ENCODE peak calls at places on chromosome 19, in four cellular contexts. O is stimulated activated CD4-positive, alpha-beta T cell treated with anti-CD3 and anti-CD28 coated beads, Interleukin-12 subunit alpha, Interleukin-12 subunit beta, amount 100 ng/mL, for 48 hours; Z is left cardiac atrium; C is tibial nerve. F is an unnamed sample.
A peak's percentile ranks its signal among the peaks of the same experiment; 100 is the strongest.

GRCh38 chr19:47701717-47702552 is 11.3 kb upstream of the EHD2 start:
- DNase-seq in O (no peak), Z (no peak), C (no peak), F (no peak)

GRCh38 chr19:42421591-42422031 is 5.6 kb downstream of the LIPE start:
- DNase-seq in O (no peak), Z (no peak), C (no peak), F (no peak)

GRCh38 chr19:54160182-54160811 is 776 bp upstream of the LENG1 start:
- DNase-seq in O (no peak), Z (no peak), C (no peak), F (no peak)

GRCh38 chr19:2627319-2627829 is 75.1 kb downstream of the GNG7 start:
- DNase-seq in O (peak; percentile 64), Z (peak; percentile 85), C (peak; percentile 41), F (peak; percentile 82)

GRCh38 chr19:2070986-2071673 is 20.1 kb upstream of the MKNK2 start:
- DNase-seq in O (no peak), Z (no peak), C (no peak), F (no peak)

GRCh38 chr19:1251503-1252220 is 3.3 kb downstream of the MIDN start:
- DNase-seq in O (no peak), Z (no peak), C (no peak), F (no peak)

GRCh38 chr19:10961073-10961762 is 388 bp downstream of the SMARCA4 start:
- DNase-seq in O (no peak), Z (peak; percentile 77), C (peak; percentile 26), F (peak; percentile 53)

GRCh38 chr19:30293051-30293785 is 79.0 kb upstream of the ZNF536 start:
- DNase-seq in O (no peak), Z (no peak), C (no peak), F (no peak)

GRCh38 chr19:3457531-3458228 is 22.6 kb downstream of the SMIM24 start:
- DNase-seq in O (no peak), Z (peak; percentile 48), C (no peak), F (no peak)

GRCh38 chr19:5832527-5833216 is 6.8 kb downstream of the FUT6 start:
- DNase-seq in O (no peak), Z (no peak), C (no peak), F (no peak)

GRCh38 chr19:19081642-19082151 is 17.9 kb downstream of the SLC25A42 start:
- DNase-seq in O (no peak), Z (peak; percentile 77), C (no peak), F (no peak)

GRCh38 chr19:38264486-38265212 is at the start of gene SPINT2:
- DNase-seq in O (no peak), Z (peak; percentile 45), C (no peak), F (no peak)

GRCh38 chr19:5172859-5173577 is 167.6 kb downstream of the PTPRS start:
- DNase-seq in O (no peak), Z (no peak), C (no peak), F (no peak)

GRCh38 chr19:40143612-40144011 is 47.6 kb upstream of the MAP3K10 start:
- DNase-seq in O (peak; percentile 26), Z (no peak), C (no peak), F (no peak)

GRCh38 chr19:18329035-18329376 is 6.1 kb upstream of the LSM4 start:
- DNase-seq in O (no peak), Z (no peak), C (no peak), F (no peak)

GRCh38 chr19:37907735-37908066 is 693 bp downstream of the SIPA1L3 start:
- DNase-seq in O (no peak), Z (no peak), C (no peak), F (no peak)

GRCh38 chr19:41746593-41747227 is 8.6 kb upstream of the CEACAM6 start:
- DNase-seq in O (peak; percentile 24), Z (no peak), C (no peak), F (peak; percentile 42)

GRCh38 chr19:4310247-4311121 is 6.1 kb downstream of the FSD1 start:
- DNase-seq in O (no peak), Z (no peak), C (no peak), F (peak; percentile 57)

GRCh38 chr19:10565028-10565566 is 713 bp downstream of the KRI1 start:
- DNase-seq in O (no peak), Z (peak; percentile 64), C (no peak), F (no peak)

GRCh38 chr19:43673702-43674629 is 4.0 kb upstream of the PLAUR start:
- DNase-seq in O (no peak), Z (no peak), C (no peak), F (no peak)

GRCh38 chr19:49977846-49978245 is 16.9 kb upstream of the SIGLEC11 start:
- DNase-seq in O (no peak), Z (no peak), C (no peak), F (no peak)

GRCh38 chr19:10104130-10104513 is 1.6 kb upstream of the ANGPTL6 start:
- DNase-seq in O (no peak), Z (no peak), C (no peak), F (no peak)

GRCh38 chr19:6678690-6679109 is 8.7 kb upstream of the TNFSF14 start:
- DNase-seq in O (peak; percentile 80), Z (no peak), C (no peak), F (no peak)

GRCh38 chr19:52725528-52725961 is 9.3 kb downstream of the ZNF611 start:
- DNase-seq in O (no peak), Z (no peak), C (no peak), F (peak; percentile 41)

F was measured in testis.